ENCODE peak calls at places on chromosomes 3 and 15, in seven cellular contexts. I is PC-9, Y is breast epithelium, C is A673, J is H1, T is HCT116, K is Panc1. E is an unnamed sample.

GRCh38 chr15:98960555-98961050 is 47.0 kb downstream of the PGPEP1L start:
- DNase-seq in T (no peak), C (no peak), Y (no peak), I (peak; percentile 9), J (no peak), K (no peak), E (no peak)

GRCh38 chr15:41850482-41851166 is 12.0 kb downstream of the PLA2G4B start:
- DNase-seq in T (no peak), J (no peak), C (no peak), I (no peak), Y (no peak), K (no peak), E (no peak)

GRCh38 chr3:53224026-53224425 is 31.8 kb downstream of the TKT start:
- DNase-seq in Y (no peak), T (no peak), I (no peak), K (no peak), C (no peak), J (no peak), E (no peak)

GRCh38 chr3:18445421-18446066 is 20.4 kb upstream of the SATB1 start:
- DNase-seq in C (no peak), J (no peak), K (no peak), I (no peak), T (no peak), Y (no peak), E (no peak)

GRCh38 chr3:126208182-126208581 is 27.8 kb upstream of the ALDH1L1 start:
- DNase-seq in I (no peak), J (no peak), Y (no peak), T (no peak), K (no peak), C (peak; percentile 66), E (no peak)

GRCh38 chr15:48722764-48723661 is 77.5 kb upstream of the FBN1 start:
- DNase-seq in Y (no peak), K (no peak), C (no peak), I (peak; percentile 85), J (no peak), T (peak; percentile 62), E (peak; percentile 88)

GRCh38 chr3:66408458-66408857 is 92.4 kb downstream of the LRIG1 start:
- DNase-seq in C (no peak), Y (no peak), K (no peak), I (no peak), J (no peak), T (no peak), E (no peak)

GRCh38 chr15:68028808-68029207 is 25.3 kb upstream of the PIAS1 start:
- DNase-seq in K (no peak), C (no peak), T (no peak), Y (no peak), I (no peak), J (no peak), E (no peak)

GRCh38 chr3:110227987-110228386 is 843.6 kb upstream of the NECTIN3 start:
- DNase-seq in C (peak; percentile 26), Y (no peak), J (no peak), T (no peak), I (no peak), K (no peak), E (no peak)

GRCh38 chr3:13069495-13069894 is 3.7 kb downstream of the IQSEC1 start:
- DNase-seq in J (no peak), Y (no peak), I (no peak), K (no peak), T (no peak), C (no peak), E (no peak)

GRCh38 chr15:72827216-72827615 is 43.7 kb upstream of the ADPGK start:
- DNase-seq in Y (no peak), T (no peak), C (no peak), K (no peak), J (no peak), I (no peak), E (no peak)

GRCh38 chr15:70632079-70632850 is 131.1 kb downstream of the UACA start:
- DNase-seq in C (no peak), K (no peak), J (no peak), T (no peak), I (no peak), Y (no peak), E (no peak)

GRCh38 chr3:124993462-124993861 is 58.9 kb upstream of the MUC13 start:
- DNase-seq in J (no peak), Y (no peak), I (no peak), C (no peak), T (no peak), K (no peak), E (no peak)

GRCh38 chr15:71426792-71427191 is 311.5 kb downstream of the THSD4 start:
- DNase-seq in K (no peak), Y (no peak), T (no peak), J (no peak), C (no peak), I (no peak), E (no peak)

DNA sequence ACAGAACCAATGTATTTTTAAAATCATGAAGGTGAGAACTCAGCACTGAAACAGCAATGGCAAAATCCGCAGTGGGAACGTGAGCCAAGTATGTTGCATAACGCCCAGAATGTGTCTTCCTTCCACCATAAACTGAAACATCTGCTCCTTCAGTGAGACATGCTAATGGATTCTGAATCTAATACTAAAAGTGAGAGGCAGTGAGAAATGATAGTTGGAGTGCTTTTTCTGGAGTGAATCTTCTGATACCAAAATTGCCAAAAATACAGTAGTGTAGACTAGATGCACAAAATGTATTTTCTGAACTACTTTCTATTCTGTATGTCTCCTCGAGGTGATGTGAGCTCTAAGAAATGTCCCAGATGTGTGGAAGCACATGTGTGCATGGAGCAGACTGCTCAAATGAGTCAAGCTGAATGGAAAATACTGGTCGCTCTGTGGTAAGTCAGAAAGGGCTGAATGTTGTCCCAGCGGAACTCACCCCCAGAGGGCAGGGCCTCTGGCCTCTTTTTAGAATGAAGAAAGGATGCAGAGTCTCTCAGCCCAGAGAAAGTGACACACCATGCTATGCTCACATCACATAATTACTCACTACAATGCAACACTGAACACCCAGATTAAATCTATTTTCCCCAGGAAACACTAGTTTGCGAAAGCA is 73.0 kb downstream of the ATP10A start:
- DNase-seq in I (no peak), C (no peak), Y (no peak), J (no peak), T (no peak), K (no peak), E (no peak)
- TF ChIP-seq CTCF in I (no peak), C (no peak), Y (no peak), J (no peak), T (no peak), K (no peak), E (no peak)

DNA sequence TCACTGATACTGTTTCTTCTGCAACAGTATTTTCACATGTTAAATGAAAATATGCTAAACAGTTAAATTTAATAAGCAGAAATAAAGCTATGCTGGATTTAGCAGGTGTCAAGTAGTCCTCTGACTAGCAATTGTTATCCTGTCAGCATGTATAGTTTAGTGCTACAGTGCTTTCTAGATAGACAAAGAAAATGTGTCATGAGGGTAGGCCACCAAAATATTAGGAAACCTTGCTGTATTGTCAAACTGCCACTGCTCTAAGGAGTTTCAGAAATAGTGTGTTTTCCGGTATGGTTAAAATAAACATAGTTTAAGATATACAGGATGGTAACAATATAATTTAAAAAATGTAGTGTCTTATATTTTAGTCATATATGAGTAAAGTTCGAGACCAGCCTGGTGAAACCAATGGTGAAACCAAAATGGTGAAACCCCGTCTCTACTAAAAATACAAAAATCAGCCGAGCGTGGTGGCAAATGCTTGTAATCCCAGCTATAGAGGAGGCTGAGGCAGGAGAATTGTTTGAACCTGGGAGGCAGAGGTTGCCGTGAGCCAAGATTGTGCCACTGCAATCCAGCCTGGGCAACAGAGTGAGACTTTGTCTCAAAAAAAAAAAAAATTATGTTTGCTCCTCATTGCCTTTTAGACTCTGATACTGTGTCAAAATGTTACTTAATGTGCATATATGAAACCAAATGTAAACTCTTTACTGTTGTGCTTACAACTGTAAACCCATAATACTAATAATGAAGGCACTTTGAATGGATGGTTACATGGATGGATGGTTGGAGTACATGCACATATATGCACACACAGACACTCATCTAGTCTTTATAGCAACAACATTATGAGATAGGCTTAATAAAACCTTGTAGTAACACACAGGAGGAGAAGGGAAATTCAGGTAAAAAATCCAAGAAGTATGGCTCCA is 204.8 kb downstream of the RSRC1 start:
- DNase-seq in C (no peak), Y (no peak), K (no peak), I (no peak), T (no peak), J (no peak), E (no peak)
- H3K4me3 ChIP-seq in C (no peak overlapping the region), Y (no peak overlapping the region), K (no peak overlapping the region), I (no peak overlapping the region), T (no peak overlapping the region), J (no peak overlapping the region), E (no peak overlapping the region)

GRCh38 chr3:15558581-15558980 is 37.1 kb upstream of the COLQ start:
- DNase-seq in C (no peak), K (no peak), J (no peak), I (no peak), T (no peak), Y (no peak), E (no peak)

GRCh38 chr3:15562560-15562959 is 38.8 kb downstream of the HACL1 start:
- DNase-seq in I (no peak), C (no peak), J (no peak), K (no peak), Y (no peak), T (no peak), E (no peak)

GRCh38 chr3:15553749-15554148 is 32.2 kb upstream of the COLQ start:
- DNase-seq in I (no peak), C (no peak), Y (no peak), K (no peak), J (no peak), T (no peak), E (no peak)

GRCh38 chr3:15556512-15556911 is 35.0 kb upstream of the COLQ start:
- DNase-seq in J (no peak), K (no peak), C (no peak), T (no peak), Y (no peak), I (no peak), E (no peak)

GRCh38 chr3:15557511-15557946 is 36.0 kb upstream of the COLQ start:
- DNase-seq in Y (no peak), C (peak; percentile 80), K (peak; percentile 57), J (no peak), T (peak; percentile 82), I (peak; percentile 77), E (peak; percentile 60)
- H3K36me3 ChIP-seq in Y (no peaks in the 10 kb centered on the region), C (peaks cover 2% of the 10 kb centered on the region), K (peaks cover 9% of the 10 kb centered on the region), J (peaks cover 1% of the 10 kb centered on the region), T (peaks cover 1% of the 10 kb centered on the region), I (peaks cover 3% of the 10 kb centered on the region), E (no peaks in the 10 kb centered on the region)

DNA sequence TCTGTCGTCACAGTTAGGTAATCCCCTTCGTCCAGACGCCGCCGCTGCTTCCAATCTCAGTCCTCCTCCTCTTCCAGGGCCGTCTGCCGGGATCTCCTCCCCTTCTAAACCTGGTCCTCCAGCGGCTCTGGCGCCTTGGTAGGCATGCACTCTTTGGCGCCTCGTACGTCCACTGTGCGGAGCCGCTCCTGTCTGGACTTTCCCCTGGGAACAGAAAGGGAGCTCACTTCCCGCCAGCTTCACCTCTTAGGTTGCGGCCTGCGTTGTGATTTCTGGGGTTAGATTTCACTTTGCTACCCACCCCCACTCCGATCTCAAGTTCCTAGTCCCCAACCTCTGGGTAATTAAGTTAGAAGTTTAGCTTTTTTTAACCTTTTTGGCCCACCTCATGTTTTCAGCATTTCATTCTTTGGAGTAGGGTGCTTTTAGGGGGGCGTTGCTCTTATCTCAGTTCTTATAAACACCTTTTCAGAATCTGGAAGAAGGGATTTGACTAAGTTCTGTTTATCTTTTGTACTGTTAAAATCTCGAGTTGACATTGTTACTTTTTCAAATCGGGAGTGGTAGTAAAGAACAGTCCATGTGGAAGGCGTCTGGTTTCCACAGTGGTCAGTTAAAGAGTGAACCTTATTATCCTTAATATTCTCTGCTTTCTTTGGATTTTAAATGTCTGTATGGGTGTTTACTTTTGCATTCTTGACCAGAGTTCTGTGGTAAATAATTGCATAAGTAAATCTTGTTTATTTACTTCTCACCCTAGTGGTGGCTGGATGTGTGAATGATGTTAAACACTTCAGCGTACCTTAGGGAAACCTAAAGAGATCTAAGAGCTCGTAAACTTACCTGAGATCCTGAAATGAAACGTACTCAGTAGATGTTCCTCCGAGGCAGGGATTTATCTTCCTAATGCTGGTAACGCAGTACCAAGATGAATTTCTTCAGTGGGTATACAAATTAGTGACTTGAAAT is 611 bp downstream of the CTDSPL2 start:
- DNase-seq in T (peak; percentile 21), C (peak; percentile 24), Y (no peak), I (peak; percentile 60), J (peak; percentile 15), K (no peak), E (no peak)
- TF ChIP-seq CTCF in T (peak; percentile 28), C (peak; percentile 22), Y (no peak), I (peak; percentile 32), J (no peak), K (no peak), E (no peak)